ENCODE peak calls at places on chromosomes 2 and 18, in six cellular contexts. J is AG04450; Q is NCI-H446; Z is amniotic stem cell; P is stimulated activated CD4-positive, alpha-beta T cell treated with anti-CD3 and anti-CD28 coated beads, TNF-alpha, amount 100 ng/mL, for 4 hours; X is stimulated activated CD8-positive, alpha-beta memory T cell treated with anti-CD3 and anti-CD28 coated beads, Interleukin-2, amount 100 ng/mL, for 48 hours. A is an unnamed sample.

GRCh38 chr2:67840460-67841068 is 222.2 kb downstream of the C1D start:
- DNase-seq in Z (peak; percentile 46), Q (peak; percentile 31), X (peak; percentile 8), P (no peak), J (peak; percentile 59), A (peak; percentile 44)

GRCh38 chr2:122545821-122546220 is 790.4 kb downstream of the TSN start:
- DNase-seq in X (no peak), Z (no peak), J (no peak), Q (no peak), P (no peak), A (no peak)

GRCh38 chr2:148161909-148162308 is 141.0 kb downstream of the MBD5 start:
- DNase-seq in Z (no peak), X (no peak), Q (no peak), P (no peak), J (no peak), A (no peak)

GRCh38 chr2:205245652-205246051 is 436.6 kb upstream of the NRP2 start:
- DNase-seq in P (no peak), J (no peak), Q (peak; percentile 78), X (no peak), Z (peak; percentile 18), A (no peak)

GRCh38 chr2:240584486-240585031 is 2.0 kb upstream of the CAPN10 start:
- DNase-seq in P (no peak), Z (no peak), Q (peak; percentile 90), X (no peak), J (no peak), A (no peak)

GRCh38 chr2:220684099-220684498 is 888.0 kb downstream of the EPHA4 start:
- DNase-seq in Q (no peak), Z (no peak), J (no peak), P (no peak), X (no peak), A (no peak)

GRCh38 chr2:11680901-11681721 is 11.1 kb upstream of the NTSR2 start:
- DNase-seq in X (no peak), Z (no peak), J (no peak), P (no peak), Q (no peak), A (no peak)

GRCh38 chr2:96542357-96542977 is 5.9 kb downstream of the ARID5A start:
- DNase-seq in Z (no peak), P (no peak), X (no peak), Q (no peak), J (no peak), A (no peak)

GRCh38 chr2:200888719-200889625 is at the start of the genes NIF3L1 and PPIL3:
- DNase-seq in X (peak; percentile 96), J (peak; percentile 91), Q (peak; percentile 97), Z (peak; percentile 97), P (peak; percentile 90), A (peak; percentile 91)

GRCh38 chr18:25467226-25468065 is 115.5 kb upstream of the ZNF521 start:
- DNase-seq in P (no peak), X (no peak), Z (no peak), J (no peak), Q (peak; percentile 92), A (no peak)